ENCODE peak calls at places on chromosomes 7 and 10, in four cellular contexts. D is activated B cell treated with CpG ODN at 0.5 μM for 24 hours, P is progenitor cell of endocrine pancreas, S is cardiac fibroblast. Z is an unnamed sample.

GRCh38 chr10:87671416-87671815 is 11.7 kb downstream of the PAPSS2 start:
- DNase-seq in P (no peak), S (no peak), D (no peak), Z (no peak)

GRCh38 chr10:84089162-84089561 is 50.1 kb upstream of the GHITM start:
- DNase-seq in D (no peak), P (no peak), S (peak; percentile 33), Z (no peak)

GRCh38 chr10:112802411-112803060 is 147.5 kb upstream of the TCF7L2 start:
- DNase-seq in P (no peak), S (no peak), D (no peak), Z (no peak)

GRCh38 chr7:123594813-123595241 is 6.8 kb upstream of the ASB15 start:
- DNase-seq in P (peak; percentile 16), D (no peak), S (no peak), Z (no peak)

GRCh38 chr7:129188372-129188891 is at the start of gene SMO:
- DNase-seq in S (peak; percentile 66), P (peak; percentile 83), D (peak; percentile 40), Z (no peak)

GRCh38 chr7:92061154-92061553 is 73.1 kb downstream of the CYP51A1 start:
- DNase-seq in P (no peak), D (no peak), S (no peak), Z (no peak)

GRCh38 chr7:76509931-76510877 is at the start of gene UPK3B:
- DNase-seq in D (no peak), S (no peak), P (no peak), Z (no peak)

GRCh38 chr10:119650692-119651513 is at the start of gene BAG3:
- DNase-seq in S (peak; percentile 97), P (peak; percentile 85), D (peak; percentile 73), Z (peak; percentile 39)

GRCh38 chr7:1403844-1404404 is 55.3 kb downstream of the MICALL2 start:
- DNase-seq in P (no peak), D (no peak), S (peak; percentile 62), Z (no peak)

GRCh38 chr10:43205681-43206390 is 61.0 kb downstream of the RASGEF1A start:
- DNase-seq in S (no peak), D (peak; percentile 12), P (peak; percentile 6), Z (no peak)

GRCh38 chr10:73182568-73182967 is 14.6 kb downstream of the FAM149B1 start:
- DNase-seq in S (peak; percentile 64), P (no peak), D (no peak), Z (no peak)

GRCh38 chr7:142112086-142112485 is 568 bp downstream of the MGAM2 start:
- DNase-seq in P (no peak), D (no peak), S (no peak), Z (no peak)

GRCh38 chr7:45978010-45978681 is 57.1 kb upstream of the IGFBP3 start:
- DNase-seq in D (no peak), P (no peak), S (peak; percentile 95), Z (no peak)

GRCh38 chr10:119754085-119754484 is 28.2 kb downstream of the INPP5F start:
- DNase-seq in D (no peak), P (no peak), S (no peak), Z (no peak)

GRCh38 chr10:24465124-24465874 is 256.4 kb downstream of the KIAA1217 start:
- DNase-seq in S (peak; percentile 81), P (no peak), D (no peak), Z (no peak)

GRCh38 chr10:24462340-24462739 is 253.4 kb downstream of the KIAA1217 start:
- DNase-seq in D (no peak), P (no peak), S (no peak), Z (no peak)

GRCh38 chr10:24463683-24464426 is 254.9 kb downstream of the KIAA1217 start:
- DNase-seq in D (no peak), P (no peak), S (peak; percentile 74), Z (no peak)

GRCh38 chr10:24465899-24466615 is 257.1 kb downstream of the KIAA1217 start:
- DNase-seq in S (peak; percentile 79), P (no peak), D (no peak), Z (no peak)

GRCh38 chr10:24462889-24463552 is 254.1 kb downstream of the KIAA1217 start:
- DNase-seq in P (no peak), D (no peak), S (no peak), Z (no peak)
- TF ChIP-seq CTCF in P (peak; percentile 11), D (no peak), S (peak; percentile 15), Z (no peak)

DNA sequence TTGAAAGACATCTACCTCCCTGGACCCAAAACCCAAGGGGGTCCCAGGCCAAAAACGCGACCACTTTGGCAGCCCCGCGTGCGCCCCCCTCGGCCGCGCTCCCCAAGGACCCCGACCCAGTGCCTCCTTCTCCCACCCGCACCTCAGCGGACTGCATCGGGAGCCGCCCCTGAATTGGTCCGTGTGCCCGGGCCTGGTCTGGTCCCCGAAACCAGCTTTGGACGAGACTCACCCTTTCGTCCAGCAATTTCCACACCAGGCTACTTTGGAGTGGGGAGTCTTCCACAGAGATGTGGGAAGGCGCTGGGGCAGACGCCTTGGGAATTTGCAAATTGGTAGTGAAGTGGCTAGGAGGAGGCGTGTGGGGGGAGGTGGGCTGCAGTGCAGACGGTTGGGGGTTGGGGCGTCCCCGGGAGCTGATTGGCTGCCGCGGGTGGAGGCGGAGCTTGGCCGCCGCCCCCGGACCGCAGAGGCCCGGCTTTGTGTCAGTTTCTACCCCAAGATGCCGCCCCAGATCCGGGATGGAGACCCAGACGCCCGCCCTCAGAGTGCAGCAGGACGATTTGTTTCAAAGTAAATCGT is 16.9 kb downstream of the TCAF1 start:
- DNase-seq in P (peak; percentile 50), D (no peak), S (peak; percentile 78), Z (no peak)
- TF ChIP-seq CTCF in P (peak; percentile 31), D (no peak), S (no peak), Z (no peak)

DNA sequence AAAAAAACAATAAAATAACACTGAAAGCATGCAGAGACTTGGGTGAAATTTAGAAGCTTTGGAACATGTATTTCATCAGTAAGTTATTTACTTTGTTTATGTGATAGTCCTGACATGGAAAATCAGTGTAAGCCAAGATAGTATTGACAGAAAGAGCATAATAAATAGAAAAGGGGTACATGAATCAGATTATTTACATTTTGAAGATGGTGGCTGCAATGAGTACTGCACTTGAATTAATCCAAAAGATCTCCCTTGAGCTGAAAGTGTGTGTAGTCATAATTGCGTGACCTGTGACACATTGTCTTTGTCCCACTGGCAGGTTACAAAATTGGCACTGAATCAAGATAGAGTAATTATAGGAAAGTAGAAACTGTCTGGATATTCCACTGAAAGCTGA is 562.9 kb downstream of the GFRA1 start:
- DNase-seq in P (no peak), D (no peak), S (no peak), Z (no peak)
- TF ChIP-seq CTCF in P (peak; percentile 30), D (no peak), S (peak; percentile 1), Z (no peak)

GRCh38 chr7:98418271-98418635 is 17.4 kb upstream of the BAIAP2L1 start:
- DNase-seq in D (no peak), S (no peak), P (no peak), Z (no peak)
- TF ChIP-seq CTCF in D (no peak), S (no peak), P (no peak), Z (no peak)

GRCh38 chr7:84705701-84706100 is 481.2 kb downstream of the SEMA3D start:
- DNase-seq in S (no peak), P (no peak), D (no peak), Z (no peak)

GRCh38 chr7:84705079-84705478 is 481.8 kb downstream of the SEMA3D start:
- DNase-seq in D (no peak), S (no peak), P (no peak), Z (no peak)

GRCh38 chr7:84700563-84701370 is 486.1 kb downstream of the SEMA3D start:
- DNase-seq in D (no peak), P (no peak), S (peak; percentile 5), Z (no peak)

GRCh38 chr7:84701524-84702306 is 485.1 kb downstream of the SEMA3D start:
- DNase-seq in D (no peak), P (no peak), S (peak; percentile 95), Z (no peak)

DNA sequence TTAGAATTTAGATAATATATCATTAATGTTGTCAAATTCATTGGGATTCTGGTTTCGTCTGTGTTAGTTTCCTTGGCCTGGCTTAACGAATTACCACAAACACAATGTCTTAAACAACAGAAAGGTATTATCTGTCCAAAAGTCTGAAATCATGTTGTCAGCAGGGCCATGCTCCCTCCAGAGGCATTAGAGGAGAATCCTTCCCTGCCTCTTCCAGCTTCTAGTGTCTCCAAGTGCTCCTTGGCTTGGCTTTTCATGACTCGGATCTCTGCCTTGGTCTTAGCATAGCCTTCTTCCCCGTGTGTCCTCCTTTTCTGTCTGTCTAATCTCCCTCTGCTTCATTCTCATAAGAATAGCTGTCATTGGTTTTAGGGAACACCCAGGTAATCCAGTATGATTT is 482.5 kb downstream of the SEMA3D start:
- DNase-seq in P (no peak), S (no peak), D (no peak), Z (no peak)
- TF ChIP-seq CTCF in P (no peak), S (no peak), D (no peak), Z (no peak)

GRCh38 chr7:100435401-100436304 is 644 bp downstream of the PPP1R35 start:
- DNase-seq in D (peak; percentile 48), S (peak; percentile 33), P (peak; percentile 26), Z (no peak)
- TF ChIP-seq CTCF in D (no peak), S (no peak), P (no peak), Z (no peak)

GRCh38 chr10:91883549-91884542 is 25.4 kb downstream of the FGFBP3 start:
- DNase-seq in D (no peak), S (peak; percentile 77), P (no peak), Z (no peak)
- TF ChIP-seq CTCF in D (no peak), S (no peak), P (no peak), Z (no peak)

DNA sequence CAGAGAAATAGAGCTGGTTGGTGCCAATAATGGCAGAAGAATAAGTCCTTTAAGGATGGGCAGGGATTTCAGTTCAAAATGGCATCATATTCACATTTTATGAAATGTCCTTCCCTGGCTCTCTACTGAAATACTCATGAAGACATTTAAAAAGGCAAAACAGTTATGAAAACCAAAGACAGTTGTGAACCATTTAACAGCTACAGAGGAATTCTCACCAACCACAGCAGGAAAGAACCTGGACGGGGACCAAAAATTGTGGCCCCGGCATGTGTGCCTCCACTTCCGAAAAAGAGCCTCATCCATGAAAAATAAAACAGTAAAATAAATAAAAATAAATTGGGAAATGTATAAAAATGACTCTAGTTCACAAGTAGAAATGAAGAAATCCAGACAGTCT is 539.5 kb downstream of the SUGCT start:
- DNase-seq in P (no peak), S (no peak), D (no peak), Z (no peak)
- TF ChIP-seq CTCF in P (no peak), S (no peak), D (no peak), Z (no peak)

GRCh38 chr10:79102056-79102874 is 33.5 kb downstream of the ZMIZ1 start:
- DNase-seq in P (no peak), D (no peak), S (peak; percentile 38), Z (no peak)
- TF ChIP-seq CTCF in P (no peak), D (no peak), S (no peak), Z (no peak)

GRCh38 chr10:131144711-131145375 is 166.7 kb downstream of the TCERG1L start:
- DNase-seq in P (no peak), D (no peak), S (no peak), Z (no peak)
- TF ChIP-seq CTCF in P (no peak), D (no peak), S (no peak), Z (no peak)

Z was measured in esophagus squamous epithelium.